ENCODE peak calls at places on chromosomes 12 and 14, in ten cellular contexts. Z, L, H, O, B, P, J, T, V and C are unnamed samples.

GRCh38 chr12:121800694-121801600 is 2.9 kb upstream of the SETD1B start:
- DNase-seq in L (peak), T (no peak), Z (no peak), V (peak), J (peak), H (peak), B (peak), P (peak), O (peak), C (no peak)

GRCh38 chr14:104546591-104547309 is 32.8 kb upstream of the C14orf180 start:
- DNase-seq in B (no peak), Z (no peak), V (no peak), J (no peak), P (no peak), H (no peak), L (no peak), T (no peak), O (no peak), C (no peak)

GRCh38 chr12:112627851-112628250 is 163.7 kb upstream of the RPH3A start:
- DNase-seq in J (no peak), B (no peak), T (no peak), L (no peak), Z (no peak), P (no peak), V (no peak), O (no peak), H (no peak), C (no peak)

GRCh38 chr14:90416649-90417237 is 19.9 kb downstream of the CALM1 start:
- DNase-seq in L (no peak), J (no peak), H (no peak), O (no peak), Z (no peak), T (no peak), B (no peak), P (no peak), V (no peak), C (no peak)

GRCh38 chr12:51307655-51308593 is 16.1 kb downstream of the BIN2 start:
- DNase-seq in T (peak), L (no peak), V (no peak), J (no peak), Z (no peak), P (no peak), B (peak), O (no peak), H (peak), C (no peak)

GRCh38 chr12:114743799-114744198 is 59.8 kb upstream of the TBX3 start:
- DNase-seq in P (no peak), O (no peak), J (no peak), L (no peak), Z (no peak), H (no peak), B (no peak), T (no peak), V (no peak), C (no peak)

GRCh38 chr14:77485901-77486678 is 12.5 kb downstream of the ISM2 start:
- DNase-seq in H (peak), O (no peak), B (peak), V (no peak), P (no peak), T (no peak), Z (no peak), J (no peak), L (no peak), C (peak)

GRCh38 chr12:117533687-117534086 is 172.3 kb upstream of the NOS1 start:
- DNase-seq in P (no peak), B (no peak), J (no peak), O (no peak), L (no peak), H (no peak), V (no peak), T (no peak), Z (no peak), C (no peak)

GRCh38 chr14:61753631-61754030 is 8.6 kb upstream of the SNAPC1 start:
- DNase-seq in H (no peak), Z (no peak), P (no peak), O (no peak), L (peak), V (no peak), B (peak), T (no peak), J (no peak), C (no peak)

GRCh38 chr12:87157791-87158190 is 871.4 kb downstream of the C12orf50 start:
- DNase-seq in Z (no peak), P (no peak), T (no peak), O (no peak), B (peak), H (peak), J (no peak), V (no peak), L (no peak), C (no peak)

GRCh38 chr14:101028971-101029667 is 125.6 kb upstream of the RTL1 start:
- DNase-seq in H (no peak), O (peak), V (no peak), Z (no peak), T (no peak), P (no peak), L (no peak), B (no peak), J (no peak), C (no peak)

GRCh38 chr14:47675489-47676300 is at the start of gene MDGA2:
- DNase-seq in Z (no peak), P (no peak), V (peak), L (no peak), T (no peak), O (no peak), J (no peak), H (peak), B (no peak), C (peak)

GRCh38 chr12:115916910-115917668 is 360.4 kb downstream of the MED13L start:
- DNase-seq in P (peak), J (peak), O (peak), H (no peak), Z (no peak), T (peak), B (no peak), L (peak), V (peak), C (peak)

GRCh38 chr14:65117795-65118746 is 15.8 kb upstream of the MAX start:
- DNase-seq in L (no peak), H (no peak), B (no peak), J (no peak), V (no peak), T (no peak), O (no peak), P (no peak), Z (no peak), C (no peak)

GRCh38 chr14:105601360-105602242 is 75.2 kb downstream of the TMEM121 start:
- DNase-seq in P (no peak), J (no peak), B (no peak), Z (no peak), H (no peak), T (no peak), L (no peak), O (no peak), V (peak), C (no peak)

GRCh38 chr14:103549361-103550311 is 12.8 kb downstream of the BAG5 start:
- DNase-seq in T (no peak), L (no peak), H (no peak), Z (no peak), O (peak), J (no peak), P (peak), B (no peak), V (no peak), C (no peak)

GRCh38 chr14:35416108-35416750 is 11.7 kb upstream of the NFKBIA start:
- DNase-seq in J (no peak), B (no peak), H (peak), P (no peak), T (no peak), V (no peak), Z (no peak), L (peak), O (no peak), C (peak)

GRCh38 chr14:32654106-32654505 is 284.6 kb upstream of the NPAS3 start:
- DNase-seq in O (no peak), P (no peak), L (peak), V (no peak), H (no peak), B (peak), T (no peak), J (no peak), Z (no peak), C (no peak)

DNA sequence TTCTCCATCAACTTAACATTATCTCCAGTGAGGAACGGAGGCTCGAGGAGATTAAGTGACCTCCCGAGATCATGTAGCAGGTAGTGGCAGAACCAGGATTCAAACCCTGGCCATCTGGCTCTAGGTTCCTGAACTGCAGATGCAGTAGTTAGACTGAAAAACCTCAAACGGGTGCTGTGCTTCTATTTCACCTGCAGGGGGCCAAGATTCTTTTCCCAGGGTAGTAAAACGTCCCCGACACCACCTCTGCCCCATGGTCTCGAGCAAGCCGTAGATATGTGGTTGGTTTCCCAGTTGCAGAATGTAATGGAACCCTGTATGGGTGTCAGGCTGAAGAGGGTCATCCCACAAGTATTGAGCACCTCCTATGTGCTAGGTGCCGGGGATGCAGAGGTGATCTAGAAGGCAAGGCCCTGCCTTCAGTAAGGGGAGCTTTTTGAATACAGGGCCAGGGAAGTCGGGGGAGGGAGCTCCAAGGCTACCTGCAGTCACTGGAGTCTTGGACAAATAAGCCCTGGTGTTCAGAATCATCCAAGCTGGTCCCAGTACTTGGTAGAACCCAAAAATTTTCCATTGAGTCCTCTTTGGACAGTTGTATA is 197.1 kb downstream of the CHST11 start:
- DNase-seq in J (no peak), L (peak), H (no peak), O (no peak), Z (no peak), P (no peak), V (peak), T (no peak), B (no peak), C (peak)
- TF ChIP-seq CTCF in J (no peak), L (peak), H (no peak), O (peak), Z (no peak), P (no peak), V (peak), T (peak), B (peak), C (no peak)

DNA sequence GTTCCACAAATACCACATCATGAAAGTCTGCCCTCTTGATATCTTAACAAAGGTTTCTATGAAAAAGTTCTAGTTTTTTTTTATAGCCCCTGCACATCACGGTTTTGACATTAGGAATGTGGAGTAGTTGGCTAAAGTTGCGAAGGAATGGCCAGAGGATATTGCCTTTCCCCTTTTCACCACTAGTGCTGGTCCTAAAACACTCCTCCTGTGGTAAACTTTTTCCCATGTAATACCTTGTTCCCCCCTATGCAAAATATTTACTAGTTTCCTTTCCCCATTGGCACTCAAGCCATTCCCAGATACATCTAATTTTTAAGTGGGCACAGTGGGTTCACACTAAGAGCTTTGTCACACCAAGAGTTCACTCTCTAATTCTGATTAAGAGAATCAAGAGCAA is 33.4 kb downstream of the R3HDM2 start:
- DNase-seq in J (no peak), L (no peak), P (no peak), Z (no peak), H (no peak), T (no peak), B (no peak), O (no peak), V (no peak), C (no peak)
- TF ChIP-seq CTCF in J (no peak), L (no peak), P (no peak), Z (no peak), H (no peak), T (no peak), B (no peak), O (no peak), V (no peak), C (no peak)

GRCh38 chr12:65094722-65095121 is 26.4 kb downstream of the WIF1 start:
- DNase-seq in P (no peak), B (no peak), J (no peak), L (no peak), O (no peak), T (no peak), H (no peak), V (no peak), Z (no peak), C (no peak)

GRCh38 chr12:65099182-65099581 is 21.9 kb downstream of the WIF1 start:
- DNase-seq in H (no peak), V (no peak), O (no peak), B (no peak), P (no peak), T (no peak), Z (no peak), J (no peak), L (no peak), C (no peak)

GRCh38 chr12:65098364-65098763 is 22.7 kb downstream of the WIF1 start:
- DNase-seq in P (no peak), L (no peak), V (no peak), O (no peak), H (peak), Z (no peak), T (no peak), B (no peak), J (no peak), C (no peak)

DNA sequence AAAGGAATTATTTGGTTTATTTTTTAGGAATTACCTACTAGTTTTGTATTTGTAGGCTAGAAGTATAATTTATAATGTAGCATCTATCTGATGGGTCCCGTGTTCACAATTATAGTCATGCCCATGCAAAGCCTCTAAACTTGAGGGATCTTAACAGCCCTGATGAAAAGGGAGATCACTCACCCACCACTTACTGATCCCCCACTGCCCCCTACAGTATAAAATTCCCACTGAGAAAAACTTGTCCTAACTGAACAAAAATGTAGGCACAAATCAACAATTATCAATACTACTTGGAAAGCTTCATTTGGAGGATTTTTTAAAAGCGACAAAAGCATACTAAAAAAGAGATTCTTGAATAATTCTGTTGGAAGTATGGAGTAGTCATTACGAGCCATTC is 21.0 kb downstream of the WIF1 start:
- DNase-seq in T (no peak), V (no peak), J (no peak), L (peak), O (no peak), H (no peak), P (no peak), Z (no peak), B (no peak), C (no peak)
- TF ChIP-seq CTCF in T (peak), V (no peak), J (no peak), L (peak), O (no peak), H (peak), P (no peak), Z (no peak), B (no peak), C (no peak)

DNA sequence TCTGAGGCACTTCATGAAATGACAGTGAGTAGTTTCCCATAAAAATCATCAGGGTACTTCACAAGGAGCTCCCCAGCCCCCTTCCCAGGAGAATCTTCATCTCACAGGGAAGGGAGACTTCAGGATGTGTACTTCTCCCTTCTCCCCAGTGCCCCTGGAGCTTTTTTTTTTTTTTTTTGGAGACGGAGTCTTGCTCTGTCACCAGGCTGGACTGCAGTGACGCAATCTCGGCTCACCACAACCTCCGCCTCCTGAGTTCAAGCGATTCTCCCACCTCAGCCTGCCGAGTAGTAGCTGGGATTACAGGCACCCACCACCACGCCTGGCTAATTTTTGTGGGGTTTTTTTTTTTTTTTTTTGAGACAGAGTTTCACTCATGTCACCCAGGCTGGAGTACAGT is 10.4 kb downstream of the ITPK1 start:
- DNase-seq in P (peak), J (no peak), H (peak), Z (no peak), O (peak), L (peak), B (peak), V (no peak), T (no peak), C (no peak)
- TF ChIP-seq CTCF in P (no peak), J (no peak), H (no peak), Z (no peak), O (no peak), L (no peak), B (no peak), V (no peak), T (no peak), C (no peak)